ENCODE peak calls at places on chromosomes 3 and 15, in nine cellular contexts. One of them, this sample, is unnamed.
A peak's percentile ranks its signal among the peaks of the same experiment; 100 is the strongest.

GRCh38 chr15:25733036-25733855 is 129.9 kb downstream of the ATP10A start:
- DNase-seq in NCI-H510A treated with DMSO at 0.1 percent for 48 hours: no peak
- DNase-seq in hepatic stellate cell: no peak
- DNase-seq in ACHN: no peak
- DNase-seq in stimulated activated effector memory CD8-positive, alpha-beta T cell treated with anti-CD3 and anti-CD28 coated beads, Interleukin-12 subunit alpha, Interleukin-12 subunit beta, amount 100 ng/mL, for 72 hours: peak; percentile 29
- DNase-seq in pons: no peak
- DNase-seq in BJ: no peak
- DNase-seq in colonic mucosa: no peak
- DNase-seq in kidney tubule cell: no peak
- DNase-seq in this sample: no peak

GRCh38 chr3:56347219-56347871 is 120.9 kb downstream of the ERC2 start:
- DNase-seq in NCI-H510A treated with DMSO at 0.1 percent for 48 hours: no peak
- DNase-seq in hepatic stellate cell: no peak
- DNase-seq in ACHN: peak; percentile 43
- DNase-seq in stimulated activated effector memory CD8-positive, alpha-beta T cell treated with anti-CD3 and anti-CD28 coated beads, Interleukin-12 subunit alpha, Interleukin-12 subunit beta, amount 100 ng/mL, for 72 hours: peak; percentile 57
- DNase-seq in pons: peak; percentile 84
- DNase-seq in BJ: no peak
- DNase-seq in colonic mucosa: peak; percentile 32
- DNase-seq in kidney tubule cell: peak; percentile 46
- DNase-seq in this sample: no peak

GRCh38 chr3:133592843-133593242 is 19.4 kb downstream of the CDV3 start:
- DNase-seq in NCI-H510A treated with DMSO at 0.1 percent for 48 hours: no peak
- DNase-seq in hepatic stellate cell: no peak
- DNase-seq in ACHN: no peak
- DNase-seq in stimulated activated effector memory CD8-positive, alpha-beta T cell treated with anti-CD3 and anti-CD28 coated beads, Interleukin-12 subunit alpha, Interleukin-12 subunit beta, amount 100 ng/mL, for 72 hours: no peak
- DNase-seq in pons: no peak
- DNase-seq in BJ: no peak
- DNase-seq in colonic mucosa: no peak
- DNase-seq in kidney tubule cell: no peak
- DNase-seq in this sample: no peak

GRCh38 chr3:43862470-43862869 is 171.7 kb downstream of the ABHD5 start:
- DNase-seq in NCI-H510A treated with DMSO at 0.1 percent for 48 hours: no peak
- DNase-seq in hepatic stellate cell: no peak
- DNase-seq in ACHN: no peak
- DNase-seq in stimulated activated effector memory CD8-positive, alpha-beta T cell treated with anti-CD3 and anti-CD28 coated beads, Interleukin-12 subunit alpha, Interleukin-12 subunit beta, amount 100 ng/mL, for 72 hours: peak; percentile 35
- DNase-seq in pons: no peak
- DNase-seq in BJ: no peak
- DNase-seq in colonic mucosa: no peak
- DNase-seq in kidney tubule cell: no peak
- DNase-seq in this sample: no peak

GRCh38 chr3:98185180-98185579 is 18.7 kb downstream of the OR5H15 start:
- DNase-seq in NCI-H510A treated with DMSO at 0.1 percent for 48 hours: no peak
- DNase-seq in hepatic stellate cell: no peak
- DNase-seq in ACHN: peak; percentile 2
- DNase-seq in stimulated activated effector memory CD8-positive, alpha-beta T cell treated with anti-CD3 and anti-CD28 coated beads, Interleukin-12 subunit alpha, Interleukin-12 subunit beta, amount 100 ng/mL, for 72 hours: no peak
- DNase-seq in pons: no peak
- DNase-seq in BJ: no peak
- DNase-seq in colonic mucosa: no peak
- DNase-seq in kidney tubule cell: no peak
- DNase-seq in this sample: peak; percentile 44

GRCh38 chr3:107870989-107871638 is 219.7 kb downstream of the CD47 start:
- DNase-seq in NCI-H510A treated with DMSO at 0.1 percent for 48 hours: no peak
- DNase-seq in hepatic stellate cell: no peak
- DNase-seq in ACHN: no peak
- DNase-seq in stimulated activated effector memory CD8-positive, alpha-beta T cell treated with anti-CD3 and anti-CD28 coated beads, Interleukin-12 subunit alpha, Interleukin-12 subunit beta, amount 100 ng/mL, for 72 hours: no peak
- DNase-seq in pons: no peak
- DNase-seq in BJ: no peak
- DNase-seq in colonic mucosa: no peak
- DNase-seq in kidney tubule cell: peak; percentile 31
- DNase-seq in this sample: peak; percentile 69

GRCh38 chr15:55789066-55789660 is 46.2 kb upstream of the PRTG start:
- DNase-seq in NCI-H510A treated with DMSO at 0.1 percent for 48 hours: no peak
- DNase-seq in hepatic stellate cell: no peak
- DNase-seq in ACHN: no peak
- DNase-seq in stimulated activated effector memory CD8-positive, alpha-beta T cell treated with anti-CD3 and anti-CD28 coated beads, Interleukin-12 subunit alpha, Interleukin-12 subunit beta, amount 100 ng/mL, for 72 hours: peak; percentile 83
- DNase-seq in pons: no peak
- DNase-seq in BJ: no peak
- DNase-seq in colonic mucosa: peak; percentile 38
- DNase-seq in kidney tubule cell: no peak
- DNase-seq in this sample: no peak

GRCh38 chr15:53976844-53977392 is 1.3 kb upstream of the UNC13C start:
- DNase-seq in NCI-H510A treated with DMSO at 0.1 percent for 48 hours: peak; percentile 59
- DNase-seq in hepatic stellate cell: no peak
- DNase-seq in ACHN: peak; percentile 19
- DNase-seq in stimulated activated effector memory CD8-positive, alpha-beta T cell treated with anti-CD3 and anti-CD28 coated beads, Interleukin-12 subunit alpha, Interleukin-12 subunit beta, amount 100 ng/mL, for 72 hours: no peak
- DNase-seq in pons: no peak
- DNase-seq in BJ: no peak
- DNase-seq in colonic mucosa: no peak
- DNase-seq in kidney tubule cell: peak; percentile 54
- DNase-seq in this sample: peak; percentile 41

GRCh38 chr3:188348445-188349244 is 194.7 kb downstream of the LPP start:
- DNase-seq in NCI-H510A treated with DMSO at 0.1 percent for 48 hours: no peak
- DNase-seq in hepatic stellate cell: peak; percentile 57
- DNase-seq in ACHN: peak; percentile 89
- DNase-seq in stimulated activated effector memory CD8-positive, alpha-beta T cell treated with anti-CD3 and anti-CD28 coated beads, Interleukin-12 subunit alpha, Interleukin-12 subunit beta, amount 100 ng/mL, for 72 hours: no peak
- DNase-seq in pons: no peak
- DNase-seq in BJ: peak; percentile 80
- DNase-seq in colonic mucosa: peak; percentile 26
- DNase-seq in kidney tubule cell: peak; percentile 93
- DNase-seq in this sample: peak; percentile 98

GRCh38 chr15:80599359-80599758 is 95.8 kb upstream of the ABHD17C start:
- DNase-seq in NCI-H510A treated with DMSO at 0.1 percent for 48 hours: no peak
- DNase-seq in hepatic stellate cell: no peak
- DNase-seq in ACHN: no peak
- DNase-seq in stimulated activated effector memory CD8-positive, alpha-beta T cell treated with anti-CD3 and anti-CD28 coated beads, Interleukin-12 subunit alpha, Interleukin-12 subunit beta, amount 100 ng/mL, for 72 hours: no peak
- DNase-seq in pons: no peak
- DNase-seq in BJ: peak; percentile 81
- DNase-seq in colonic mucosa: no peak
- DNase-seq in kidney tubule cell: peak; percentile 50
- DNase-seq in this sample: peak; percentile 47

GRCh38 chr15:37891754-37892368 is 42.6 kb upstream of the TMCO5A start:
- DNase-seq in NCI-H510A treated with DMSO at 0.1 percent for 48 hours: peak; percentile 46
- DNase-seq in hepatic stellate cell: no peak
- DNase-seq in ACHN: peak; percentile 44
- DNase-seq in stimulated activated effector memory CD8-positive, alpha-beta T cell treated with anti-CD3 and anti-CD28 coated beads, Interleukin-12 subunit alpha, Interleukin-12 subunit beta, amount 100 ng/mL, for 72 hours: no peak
- DNase-seq in pons: peak; percentile 91
- DNase-seq in BJ: no peak
- DNase-seq in colonic mucosa: no peak
- DNase-seq in kidney tubule cell: peak; percentile 64
- DNase-seq in this sample: peak; percentile 57

GRCh38 chr3:141127344-141128125 is 76.4 kb downstream of the SPSB4 start:
- DNase-seq in NCI-H510A treated with DMSO at 0.1 percent for 48 hours: no peak
- DNase-seq in hepatic stellate cell: no peak
- DNase-seq in ACHN: no peak
- DNase-seq in stimulated activated effector memory CD8-positive, alpha-beta T cell treated with anti-CD3 and anti-CD28 coated beads, Interleukin-12 subunit alpha, Interleukin-12 subunit beta, amount 100 ng/mL, for 72 hours: no peak
- DNase-seq in pons: peak; percentile 13
- DNase-seq in BJ: no peak
- DNase-seq in colonic mucosa: no peak
- DNase-seq in kidney tubule cell: no peak
- DNase-seq in this sample: no peak

GRCh38 chr15:67172172-67172571 is 82.3 kb downstream of the AAGAB start:
- DNase-seq in NCI-H510A treated with DMSO at 0.1 percent for 48 hours: no peak
- DNase-seq in hepatic stellate cell: no peak
- DNase-seq in ACHN: no peak
- DNase-seq in stimulated activated effector memory CD8-positive, alpha-beta T cell treated with anti-CD3 and anti-CD28 coated beads, Interleukin-12 subunit alpha, Interleukin-12 subunit beta, amount 100 ng/mL, for 72 hours: no peak
- DNase-seq in pons: no peak
- DNase-seq in BJ: no peak
- DNase-seq in colonic mucosa: no peak
- DNase-seq in kidney tubule cell: peak; percentile 56
- DNase-seq in this sample: no peak

GRCh38 chr15:74312445-74313007 is 54.9 kb downstream of the CYP11A1 start:
- DNase-seq in NCI-H510A treated with DMSO at 0.1 percent for 48 hours: peak; percentile 80
- DNase-seq in hepatic stellate cell: no peak
- DNase-seq in ACHN: no peak
- DNase-seq in stimulated activated effector memory CD8-positive, alpha-beta T cell treated with anti-CD3 and anti-CD28 coated beads, Interleukin-12 subunit alpha, Interleukin-12 subunit beta, amount 100 ng/mL, for 72 hours: no peak
- DNase-seq in pons: no peak
- DNase-seq in BJ: no peak
- DNase-seq in colonic mucosa: no peak
- DNase-seq in kidney tubule cell: no peak
- DNase-seq in this sample: no peak

GRCh38 chr3:143002083-143002712 is 828 bp downstream of the U2SURP start:
- DNase-seq in NCI-H510A treated with DMSO at 0.1 percent for 48 hours: peak; percentile 10
- DNase-seq in hepatic stellate cell: no peak
- DNase-seq in ACHN: peak; percentile 58
- DNase-seq in stimulated activated effector memory CD8-positive, alpha-beta T cell treated with anti-CD3 and anti-CD28 coated beads, Interleukin-12 subunit alpha, Interleukin-12 subunit beta, amount 100 ng/mL, for 72 hours: no peak
- DNase-seq in pons: no peak
- DNase-seq in BJ: no peak
- DNase-seq in colonic mucosa: no peak
- DNase-seq in kidney tubule cell: peak; percentile 45
- DNase-seq in this sample: peak; percentile 73

GRCh38 chr15:33700695-33701303 is 267.5 kb upstream of the CHRM5 start:
- DNase-seq in NCI-H510A treated with DMSO at 0.1 percent for 48 hours: peak; percentile 45
- DNase-seq in hepatic stellate cell: peak; percentile 62
- DNase-seq in ACHN: peak; percentile 69
- DNase-seq in stimulated activated effector memory CD8-positive, alpha-beta T cell treated with anti-CD3 and anti-CD28 coated beads, Interleukin-12 subunit alpha, Interleukin-12 subunit beta, amount 100 ng/mL, for 72 hours: peak; percentile 76
- DNase-seq in pons: peak; percentile 84
- DNase-seq in BJ: no peak
- DNase-seq in colonic mucosa: peak; percentile 62
- DNase-seq in kidney tubule cell: peak; percentile 80
- DNase-seq in this sample: peak; percentile 74

GRCh38 chr3:102471001-102471400 is 36.2 kb downstream of the ZPLD1 start:
- DNase-seq in NCI-H510A treated with DMSO at 0.1 percent for 48 hours: no peak
- DNase-seq in hepatic stellate cell: no peak
- DNase-seq in ACHN: no peak
- DNase-seq in stimulated activated effector memory CD8-positive, alpha-beta T cell treated with anti-CD3 and anti-CD28 coated beads, Interleukin-12 subunit alpha, Interleukin-12 subunit beta, amount 100 ng/mL, for 72 hours: no peak
- DNase-seq in pons: no peak
- DNase-seq in BJ: no peak
- DNase-seq in colonic mucosa: no peak
- DNase-seq in kidney tubule cell: no peak
- DNase-seq in this sample: no peak

GRCh38 chr15:56058986-56059385 is 65.6 kb upstream of the NEDD4 start:
- DNase-seq in NCI-H510A treated with DMSO at 0.1 percent for 48 hours: no peak
- DNase-seq in hepatic stellate cell: no peak
- DNase-seq in ACHN: no peak
- DNase-seq in stimulated activated effector memory CD8-positive, alpha-beta T cell treated with anti-CD3 and anti-CD28 coated beads, Interleukin-12 subunit alpha, Interleukin-12 subunit beta, amount 100 ng/mL, for 72 hours: no peak
- DNase-seq in pons: no peak
- DNase-seq in BJ: no peak
- DNase-seq in colonic mucosa: no peak
- DNase-seq in kidney tubule cell: no peak
- DNase-seq in this sample: no peak

GRCh38 chr3:102235679-102236078 is 199.1 kb upstream of the ZPLD1 start:
- DNase-seq in NCI-H510A treated with DMSO at 0.1 percent for 48 hours: no peak
- DNase-seq in hepatic stellate cell: no peak
- DNase-seq in ACHN: peak; percentile 13
- DNase-seq in stimulated activated effector memory CD8-positive, alpha-beta T cell treated with anti-CD3 and anti-CD28 coated beads, Interleukin-12 subunit alpha, Interleukin-12 subunit beta, amount 100 ng/mL, for 72 hours: peak; percentile 60
- DNase-seq in pons: peak; percentile 5
- DNase-seq in BJ: no peak
- DNase-seq in colonic mucosa: no peak
- DNase-seq in kidney tubule cell: peak; percentile 20
- DNase-seq in this sample: peak; percentile 25

GRCh38 chr3:98761656-98762229 is 1.4 kb upstream of the ST3GAL6 start:
- DNase-seq in NCI-H510A treated with DMSO at 0.1 percent for 48 hours: no peak
- DNase-seq in hepatic stellate cell: no peak
- DNase-seq in ACHN: no peak
- DNase-seq in stimulated activated effector memory CD8-positive, alpha-beta T cell treated with anti-CD3 and anti-CD28 coated beads, Interleukin-12 subunit alpha, Interleukin-12 subunit beta, amount 100 ng/mL, for 72 hours: no peak
- DNase-seq in pons: peak; percentile 60
- DNase-seq in BJ: no peak
- DNase-seq in colonic mucosa: no peak
- DNase-seq in kidney tubule cell: no peak
- DNase-seq in this sample: no peak

GRCh38 chr3:112130638-112130993 is 2.4 kb downstream of the GCSAM start:
- DNase-seq in NCI-H510A treated with DMSO at 0.1 percent for 48 hours: no peak
- DNase-seq in hepatic stellate cell: no peak
- DNase-seq in ACHN: no peak
- DNase-seq in stimulated activated effector memory CD8-positive, alpha-beta T cell treated with anti-CD3 and anti-CD28 coated beads, Interleukin-12 subunit alpha, Interleukin-12 subunit beta, amount 100 ng/mL, for 72 hours: no peak
- DNase-seq in pons: no peak
- DNase-seq in BJ: no peak
- DNase-seq in colonic mucosa: no peak
- DNase-seq in kidney tubule cell: no peak
- DNase-seq in this sample: no peak

GRCh38 chr3:133535971-133536634 is 37.4 kb upstream of the CDV3 start:
- DNase-seq in NCI-H510A treated with DMSO at 0.1 percent for 48 hours: no peak
- DNase-seq in hepatic stellate cell: peak; percentile 79
- DNase-seq in ACHN: peak; percentile 18
- DNase-seq in stimulated activated effector memory CD8-positive, alpha-beta T cell treated with anti-CD3 and anti-CD28 coated beads, Interleukin-12 subunit alpha, Interleukin-12 subunit beta, amount 100 ng/mL, for 72 hours: no peak
- DNase-seq in pons: peak; percentile 50
- DNase-seq in BJ: no peak
- DNase-seq in colonic mucosa: peak; percentile 61
- DNase-seq in kidney tubule cell: peak; percentile 86
- DNase-seq in this sample: peak; percentile 97

GRCh38 chr15:60370804-60371700 is 26.7 kb downstream of the ANXA2 start:
- DNase-seq in NCI-H510A treated with DMSO at 0.1 percent for 48 hours: no peak
- DNase-seq in hepatic stellate cell: peak; percentile 92
- DNase-seq in ACHN: peak; percentile 98
- DNase-seq in stimulated activated effector memory CD8-positive, alpha-beta T cell treated with anti-CD3 and anti-CD28 coated beads, Interleukin-12 subunit alpha, Interleukin-12 subunit beta, amount 100 ng/mL, for 72 hours: no peak
- DNase-seq in pons: peak; percentile 7
- DNase-seq in BJ: peak; percentile 97
- DNase-seq in colonic mucosa: peak; percentile 79
- DNase-seq in kidney tubule cell: peak; percentile 99
- DNase-seq in this sample: peak; percentile 99

GRCh38 chr15:41417812-41418211 is 917 bp downstream of the RTF1 start:
- DNase-seq in NCI-H510A treated with DMSO at 0.1 percent for 48 hours: no peak
- DNase-seq in hepatic stellate cell: peak; percentile 36
- DNase-seq in ACHN: peak; percentile 10
- DNase-seq in stimulated activated effector memory CD8-positive, alpha-beta T cell treated with anti-CD3 and anti-CD28 coated beads, Interleukin-12 subunit alpha, Interleukin-12 subunit beta, amount 100 ng/mL, for 72 hours: no peak
- DNase-seq in pons: no peak
- DNase-seq in BJ: no peak
- DNase-seq in colonic mucosa: no peak
- DNase-seq in kidney tubule cell: no peak
- DNase-seq in this sample: peak; percentile 7

GRCh38 chr3:130968231-130968630 is 58.4 kb downstream of the ASTE1 start:
- DNase-seq in NCI-H510A treated with DMSO at 0.1 percent for 48 hours: no peak
- DNase-seq in hepatic stellate cell: no peak
- DNase-seq in ACHN: no peak
- DNase-seq in stimulated activated effector memory CD8-positive, alpha-beta T cell treated with anti-CD3 and anti-CD28 coated beads, Interleukin-12 subunit alpha, Interleukin-12 subunit beta, amount 100 ng/mL, for 72 hours: no peak
- DNase-seq in pons: no peak
- DNase-seq in BJ: no peak
- DNase-seq in colonic mucosa: no peak
- DNase-seq in kidney tubule cell: no peak
- DNase-seq in this sample: no peak

GRCh38 chr3:81274671-81275070 is 486.8 kb downstream of the GBE1 start:
- DNase-seq in NCI-H510A treated with DMSO at 0.1 percent for 48 hours: no peak
- DNase-seq in hepatic stellate cell: no peak
- DNase-seq in ACHN: no peak
- DNase-seq in stimulated activated effector memory CD8-positive, alpha-beta T cell treated with anti-CD3 and anti-CD28 coated beads, Interleukin-12 subunit alpha, Interleukin-12 subunit beta, amount 100 ng/mL, for 72 hours: no peak
- DNase-seq in pons: no peak
- DNase-seq in BJ: no peak
- DNase-seq in colonic mucosa: no peak
- DNase-seq in kidney tubule cell: no peak
- DNase-seq in this sample: no peak

This sample was measured in renal cortical epithelial cell.